ENCODE peak calls at places on chromosome 14, in six cellular contexts. Q is neuronal stem cell; R is Karpas-422; T is body of pancreas; J is ovary; P is CD8-positive, alpha-beta T cell. X is an unnamed sample. For H3K4me1, the result is how much of the 10 kb centered on the place peaks cover.

GRCh38 chr14:70891741-70892140 is 15.5 kb upstream of the PCNX1 start:
- DNase-seq in Q (no peak), R (no peak), T (no peak), J (no peak), P (no peak), X (no peak)

GRCh38 chr14:100629098-100629497 is 41.9 kb upstream of the BEGAIN start:
- DNase-seq in Q (no peak), R (no peak), T (no peak), J (no peak), P (no peak), X (no peak)

GRCh38 chr14:94355191-94355794 is 32.2 kb upstream of the SERPINA6 start:
- DNase-seq in Q (peak), R (no peak), T (peak), J (peak), P (no peak), X (peak)

GRCh38 chr14:72523397-72524157 is 370.3 kb downstream of the DPF3 start:
- DNase-seq in Q (no peak), R (no peak), T (no peak), J (no peak), P (no peak), X (no peak)

GRCh38 chr14:63513756-63514155 is 29.4 kb downstream of the PPP2R5E start:
- DNase-seq in Q (no peak), R (no peak), T (no peak), J (no peak), P (no peak), X (no peak)

GRCh38 chr14:52021971-52022600 is 32.7 kb downstream of the RTRAF start:
- DNase-seq in Q (no peak), R (no peak), T (no peak), J (no peak), P (no peak), X (no peak)

GRCh38 chr14:61438860-61439765 is 117.7 kb downstream of the PRKCH start:
- DNase-seq in Q (peak), R (no peak), T (peak), J (no peak), P (peak), X (peak)

GRCh38 chr14:45140661-45141187 is 5.0 kb downstream of the FANCM start:
- DNase-seq in Q (no peak), R (no peak), T (no peak), J (no peak), P (no peak), X (no peak)

GRCh38 chr14:24411468-24412454 is 13.0 kb downstream of the NYNRIN start:
- DNase-seq in Q (peak), R (peak), T (peak), J (peak), P (peak), X (peak)

GRCh38 chr14:72614365-72614764 is 279.5 kb downstream of the DPF3 start:
- DNase-seq in Q (no peak), R (no peak), T (no peak), J (no peak), P (no peak), X (no peak)

GRCh38 chr14:79638647-79639266 is 572.5 kb downstream of the DIO2 start:
- DNase-seq in Q (no peak), R (no peak), T (peak), J (no peak), P (no peak), X (no peak)

GRCh38 chr14:61973981-61974380 is 211.8 kb downstream of the SNAPC1 start:
- DNase-seq in Q (no peak), R (no peak), T (no peak), J (no peak), P (no peak), X (no peak)

GRCh38 chr14:50719911-50720759 is 52.0 kb upstream of the SAV1 start:
- DNase-seq in Q (no peak), R (no peak), T (no peak), J (no peak), P (no peak), X (no peak)

GRCh38 chr14:36773136-36773540 is 111.5 kb downstream of the PAX9 start:
- DNase-seq in Q (no peak), R (peak), T (no peak), J (no peak), P (no peak), X (no peak)

GRCh38 chr14:21015312-21015711 is 9.5 kb downstream of the NDRG2 start:
- DNase-seq in Q (no peak), R (no peak), T (no peak), J (no peak), P (no peak), X (no peak)

GRCh38 chr14:93788557-93789365 is 476 bp upstream of the PRIMA1 start:
- DNase-seq in Q (peak), R (no peak), T (no peak), J (peak), P (no peak), X (no peak)

GRCh38 chr14:104054222-104054905 is 31.1 kb upstream of the ASPG start:
- DNase-seq in Q (no peak), R (no peak), T (no peak), J (no peak), P (no peak), X (no peak)

DNA sequence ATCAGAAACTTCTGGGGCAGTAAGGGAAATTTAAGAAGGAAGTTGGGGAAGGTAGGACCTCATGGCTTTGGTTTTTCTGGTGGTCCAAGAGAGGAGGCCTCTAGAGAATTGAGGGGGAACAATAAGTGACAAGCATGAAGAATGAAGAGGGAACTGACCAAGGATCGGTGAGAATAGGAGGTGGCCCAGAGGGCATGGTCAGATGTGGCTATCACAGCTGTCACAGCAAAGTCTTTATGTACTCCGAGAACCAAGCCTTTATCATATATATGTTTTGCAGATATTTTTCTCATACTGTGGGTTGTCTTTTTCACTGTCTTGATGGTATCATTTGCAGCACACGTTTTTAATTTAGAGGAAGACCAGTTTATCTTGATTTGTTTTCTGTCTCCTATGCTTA is 64.3 kb downstream of the PPP2R5C start:
- DNase-seq in Q (no peak), R (no peak), T (no peak), J (no peak), P (no peak), X (no peak)
- H3K4me1 ChIP-seq in Q (under half), R (half or more), T (under half), J (under half), P (half or more), X (under half)

GRCh38 chr14:69571449-69571878 is 3.2 kb downstream of the CCDC177 start:
- DNase-seq in Q (no peak), R (no peak), T (no peak), J (no peak), P (no peak), X (no peak)
- H3K4me3 ChIP-seq in Q (peak), R (no peak), T (no peak), J (peak), P (no peak), X (peak)

DNA sequence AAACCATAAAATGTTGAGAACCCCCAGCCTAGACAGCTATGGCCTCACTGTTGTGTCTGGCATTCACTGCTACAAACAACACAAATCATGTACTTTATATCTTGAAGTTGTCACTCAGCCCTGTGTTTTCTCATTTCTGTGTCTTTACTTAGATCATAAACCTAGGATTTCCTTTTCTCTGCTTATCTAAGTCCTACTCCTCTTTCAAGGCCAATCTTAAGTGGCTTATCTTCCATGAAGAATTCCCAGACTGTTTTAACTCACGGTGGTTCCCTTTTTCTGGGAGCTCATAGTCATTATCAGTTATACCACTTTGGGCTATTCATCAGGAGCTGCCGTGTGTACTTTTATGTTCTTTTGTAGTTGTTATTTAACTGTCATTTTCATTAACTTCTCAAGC is 42.1 kb downstream of the FLRT2 start:
- DNase-seq in Q (no peak), R (no peak), T (no peak), J (no peak), P (no peak), X (no peak)
- H3K4me1 ChIP-seq in Q (under half), R (under half), T (half or more), J (under half), P (under half), X (under half)

GRCh38 chr14:57869530-57870088 is 3.7 kb upstream of the SLC35F4 start:
- DNase-seq in Q (no peak), R (no peak), T (peak), J (no peak), P (no peak), X (no peak)

GRCh38 chr14:57863471-57863870 is 2.4 kb downstream of the SLC35F4 start:
- DNase-seq in Q (no peak), R (no peak), T (no peak), J (no peak), P (no peak), X (no peak)

GRCh38 chr14:57865066-57865449 is 834 bp downstream of the SLC35F4 start:
- DNase-seq in Q (no peak), R (no peak), T (no peak), J (no peak), P (no peak), X (no peak)

GRCh38 chr14:57866199-57866755 is 385 bp upstream of the SLC35F4 start:
- DNase-seq in Q (no peak), R (no peak), T (no peak), J (no peak), P (no peak), X (no peak)

DNA sequence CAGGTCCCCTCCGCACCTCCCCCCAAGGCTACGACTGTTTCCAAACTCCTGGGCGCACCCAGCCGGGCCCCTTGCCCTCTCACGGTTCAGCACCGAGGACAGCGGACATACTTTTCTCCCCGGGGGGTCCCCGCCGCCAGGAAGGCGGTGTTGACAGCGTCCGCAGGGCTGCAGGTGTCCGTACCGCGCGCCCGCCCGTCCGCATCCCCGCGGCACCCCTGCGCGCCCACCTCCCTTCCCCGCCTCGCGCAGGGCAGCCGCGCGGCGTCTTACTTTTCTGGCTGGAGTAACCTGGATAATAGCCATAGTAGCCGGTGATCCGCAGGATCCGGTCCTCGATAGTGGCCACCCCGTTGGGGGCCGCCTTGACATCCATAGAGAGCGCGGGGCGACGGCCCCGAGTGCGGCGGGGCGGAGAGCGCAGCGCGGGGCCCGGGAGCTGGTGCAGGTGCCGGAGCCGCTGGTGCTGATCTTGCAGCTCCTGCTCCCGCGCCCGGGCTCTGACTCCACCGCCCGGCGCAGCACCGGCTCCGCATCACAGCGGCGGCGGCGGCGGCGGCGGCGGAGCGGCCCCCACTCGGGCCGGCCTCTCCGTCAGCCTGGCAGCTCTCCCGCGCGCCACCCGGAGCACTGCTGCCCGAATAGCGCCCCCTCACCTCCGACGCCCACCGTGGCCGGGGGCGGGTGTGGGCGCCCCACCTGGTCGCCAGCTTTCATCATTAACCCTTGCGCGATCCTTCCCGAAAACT is at the start of gene SLC35F4:
- DNase-seq in Q (peak), R (no peak), T (peak), J (peak), P (no peak), X (no peak)
- H3K4me3 ChIP-seq in Q (peak), R (no peak), T (no peak), J (no peak), P (no peak), X (no peak)

X was measured in small intestine.